ENCODE peak calls at places on chromosomes 13 and 19, in four cellular contexts. Q, D, S and A are unnamed samples.

GRCh38 chr19:2582984-2583956 is 107.3 kb downstream of the GADD45B start:
- DNase-seq in D (no peak), Q (no peak), S (no peak), A (no peak)

GRCh38 chr13:91216928-91217700 is 130.4 kb upstream of the MIR17HG start:
- DNase-seq in Q (no peak), S (no peak), D (no peak), A (peak; percentile 24)

GRCh38 chr13:99196466-99197256 is 4.0 kb upstream of the UBAC2 start:
- DNase-seq in D (no peak), Q (no peak), S (no peak), A (no peak)

GRCh38 chr13:25699056-25699455 is 327.3 kb downstream of the ATP8A2 start:
- DNase-seq in Q (no peak), D (peak; percentile 3), S (no peak), A (no peak)

GRCh38 chr13:107866666-107867623 is 348.4 kb downstream of the LIG4 start:
- DNase-seq in S (no peak), D (peak; percentile 90), Q (no peak), A (peak; percentile 44)

GRCh38 chr13:64154514-64154913 is 2738.9 kb upstream of the PCDH20 start:
- DNase-seq in S (no peak), Q (no peak), D (no peak), A (no peak)

GRCh38 chr13:97125051-97125809 is 96.9 kb upstream of the MBNL2 start:
- DNase-seq in Q (peak; percentile 17), S (peak; percentile 63), D (peak; percentile 20), A (peak; percentile 15)

GRCh38 chr13:41720839-41721561 is 239.9 kb downstream of the VWA8 start:
- DNase-seq in D (no peak), Q (no peak), S (no peak), A (no peak)

GRCh38 chr19:55344444-55344843 is 4.8 kb downstream of the KMT5C start:
- DNase-seq in S (no peak), D (no peak), Q (no peak), A (no peak)

GRCh38 chr13:113657851-113658741 is at the start of gene ATP4B:
- DNase-seq in S (no peak), D (no peak), Q (no peak), A (peak; percentile 7)

GRCh38 chr13:66329988-66330429 is 900.1 kb downstream of the PCDH9 start:
- DNase-seq in S (no peak), D (no peak), Q (no peak), A (no peak)

GRCh38 chr19:2602391-2603181 is 99.9 kb downstream of the GNG7 start:
- DNase-seq in D (no peak), S (no peak), Q (no peak), A (peak; percentile 72)

DNA sequence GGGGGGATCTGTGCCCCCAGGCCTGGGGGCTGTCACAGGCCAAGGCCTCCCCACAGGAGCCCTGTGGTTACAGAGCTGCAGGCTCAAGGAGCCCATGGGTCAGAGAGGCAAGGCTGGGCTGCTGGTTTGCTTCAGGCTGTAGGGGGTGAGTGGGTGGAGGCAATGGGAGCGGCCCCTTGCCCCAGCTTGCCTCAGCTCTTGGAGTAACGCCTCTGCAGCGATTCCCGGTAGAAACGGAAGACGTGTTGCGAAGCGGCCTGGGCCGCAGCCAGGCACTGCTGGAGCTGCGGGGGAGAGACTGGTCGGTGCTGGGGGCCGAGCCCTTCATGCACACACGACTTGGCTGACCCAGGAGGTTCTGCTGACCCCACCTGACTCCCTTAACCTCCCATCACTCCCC is 10.1 kb downstream of the TMEM91 start:
- DNase-seq in D (peak; percentile 25), Q (no peak), S (no peak), A (no peak)
- TF ChIP-seq SP1 in D (no peak), Q (no peak), S (no peak), A (no peak)

DNA sequence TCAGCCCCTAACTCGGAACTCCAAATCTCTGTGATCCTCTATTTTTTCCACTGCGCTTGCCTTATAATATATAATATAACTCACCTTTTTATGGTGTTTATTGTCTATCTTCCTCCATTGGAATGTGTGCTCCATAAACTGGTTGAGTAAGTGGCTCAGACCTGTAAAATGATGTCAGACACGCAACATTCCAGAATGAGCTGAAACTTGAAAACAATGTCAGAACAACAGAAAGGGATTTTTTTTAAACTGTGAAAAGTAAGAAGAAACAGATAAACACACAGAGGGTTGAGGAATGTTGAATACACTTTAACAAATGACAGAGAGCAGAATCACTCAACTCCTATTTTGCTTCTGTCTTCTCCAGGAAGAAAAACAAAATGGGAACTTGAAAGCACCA is 19.1 kb upstream of the FAM216B start:
- DNase-seq in D (no peak), Q (no peak), S (no peak), A (no peak)
- TF ChIP-seq ETV6 in D (no peak), Q (no peak), S (no peak), A (no peak)

DNA sequence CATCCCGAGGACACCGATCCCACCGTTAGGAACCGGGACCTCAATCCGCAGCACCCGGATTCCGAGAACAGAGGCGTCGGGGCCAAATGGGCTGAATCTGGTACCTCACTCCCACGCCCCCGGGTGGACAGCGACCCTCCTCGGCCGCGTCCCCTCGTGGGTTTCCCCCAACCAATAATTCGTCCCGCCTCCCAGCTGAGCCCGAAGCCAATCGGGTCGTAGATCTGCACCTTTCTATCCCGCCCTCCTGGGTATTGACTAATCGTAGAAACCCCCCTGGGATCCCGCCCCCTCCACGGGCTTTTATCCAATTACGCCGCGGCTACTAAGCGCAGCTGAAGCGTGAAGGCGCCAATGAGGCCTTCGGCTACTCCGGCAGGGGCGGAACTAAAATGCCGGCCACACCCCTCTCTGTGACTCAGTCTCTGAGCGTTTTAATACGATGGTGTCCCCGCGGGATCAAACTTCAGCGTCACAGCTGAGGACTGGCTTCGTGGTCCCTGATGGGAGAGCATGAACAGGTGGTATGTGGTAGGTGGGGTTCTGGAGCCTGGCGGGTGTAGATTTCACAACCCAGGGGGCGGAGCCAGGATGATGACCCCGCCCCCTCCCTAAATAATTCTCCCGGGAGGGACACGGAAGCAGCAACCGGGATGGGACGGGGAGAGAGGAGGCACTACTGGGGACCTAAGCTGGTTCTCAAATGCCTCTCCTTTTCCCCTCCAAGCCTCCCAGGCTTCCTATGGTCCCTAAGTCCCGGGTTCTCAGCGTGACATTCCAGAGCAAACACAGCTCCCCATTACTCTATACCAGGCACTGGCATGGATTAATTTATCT is at the start of the genes CCDC159 and TMEM205:
- DNase-seq in D (peak; percentile 99), S (peak; percentile 97), Q (peak; percentile 97), A (peak; percentile 99)
- TF ChIP-seq CTCF in D (peak; percentile 17), S (peak; percentile 21), Q (peak; percentile 58), A (no peak)

GRCh38 chr19:17497149-17497798 is 14.2 kb upstream of the PGLS start:
- DNase-seq in D (no peak), Q (no peak), S (no peak), A (peak; percentile 60)

GRCh38 chr19:17491287-17491686 is 20.2 kb upstream of the PGLS start:
- DNase-seq in Q (no peak), S (no peak), D (no peak), A (no peak)

GRCh38 chr19:17500447-17501198 is 10.8 kb upstream of the PGLS start:
- DNase-seq in S (no peak), D (no peak), Q (no peak), A (no peak)

GRCh38 chr19:17496337-17496997 is 15.0 kb upstream of the PGLS start:
- DNase-seq in S (peak; percentile 63), Q (peak; percentile 81), D (peak; percentile 90), A (peak; percentile 90)

DNA sequence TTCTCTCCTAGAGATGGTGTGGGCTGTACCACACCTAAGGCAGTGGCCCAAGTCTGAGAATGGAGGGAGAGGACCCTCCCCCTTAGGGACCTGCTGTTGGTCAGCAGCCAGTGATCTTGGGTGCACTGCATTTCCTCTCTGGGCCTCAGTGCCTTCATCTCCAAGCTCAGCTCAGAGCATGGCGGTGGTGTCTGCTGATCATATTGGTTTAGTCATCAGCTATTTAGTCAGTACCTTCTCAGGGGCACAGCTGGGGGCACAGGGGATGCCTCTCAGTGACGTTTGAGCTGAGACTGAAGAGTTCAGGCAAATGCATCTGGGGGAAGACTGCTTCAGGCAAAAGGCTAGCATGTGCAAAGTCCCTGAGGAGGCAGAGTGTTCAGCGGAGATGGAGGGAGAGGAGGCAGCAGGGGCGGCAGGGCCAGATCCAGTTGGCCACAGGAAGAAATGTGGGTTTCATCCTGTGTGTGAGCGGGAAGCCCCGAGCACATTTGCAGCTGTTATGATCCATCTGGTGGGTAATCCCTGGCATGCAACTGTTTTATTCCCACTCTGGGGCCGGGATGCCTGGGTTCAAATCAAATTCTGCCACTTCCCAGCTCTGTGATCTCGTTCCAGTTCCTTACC is 15.7 kb upstream of the PGLS start:
- DNase-seq in Q (no peak), S (no peak), D (no peak), A (no peak)
- TF ChIP-seq SP1 in Q (peak; percentile 17), S (no peak), D (no peak), A (no peak)

DNA sequence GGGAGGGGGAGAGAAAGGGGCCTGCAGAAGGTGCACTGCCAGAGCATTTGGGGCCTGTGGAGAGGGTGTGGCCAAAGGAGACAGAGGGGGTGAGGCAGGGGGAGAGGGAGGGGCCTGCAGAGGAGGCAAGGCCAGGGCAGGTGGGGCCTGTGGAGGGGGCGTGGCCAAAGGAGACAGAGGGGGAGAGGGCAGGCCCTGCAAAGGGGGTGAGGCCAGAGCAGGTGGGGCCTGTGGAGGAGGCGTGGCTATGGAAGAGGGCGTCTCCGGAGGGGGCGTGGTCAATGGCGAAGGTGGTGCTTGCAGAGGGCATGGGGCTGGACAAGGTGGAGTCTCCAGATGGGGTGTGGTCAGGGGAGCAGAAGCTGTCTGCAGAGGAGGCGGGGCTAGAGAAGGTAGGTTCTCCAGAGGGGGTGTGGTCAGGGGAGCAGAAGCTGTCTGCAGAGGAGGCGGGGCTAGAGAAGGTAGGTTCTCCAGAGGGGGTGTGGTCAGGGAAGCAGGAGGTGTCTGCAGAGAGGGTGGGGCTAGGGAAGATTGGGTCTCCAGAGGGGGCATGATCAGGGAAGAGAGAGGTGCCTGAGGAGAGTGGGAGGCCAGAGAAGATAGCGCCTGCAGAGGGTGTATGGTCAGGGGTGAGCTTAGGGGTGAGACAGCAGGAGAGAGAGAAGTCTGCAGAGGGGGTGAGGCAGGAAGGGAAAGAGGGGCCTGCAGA is 3.5 kb downstream of the PRR36 start:
- DNase-seq in S (no peak), D (peak; percentile 98), Q (peak; percentile 93), A (peak; percentile 95)
- TF ChIP-seq ETV6 in S (no peak), D (no peak), Q (no peak), A (no peak)

DNA sequence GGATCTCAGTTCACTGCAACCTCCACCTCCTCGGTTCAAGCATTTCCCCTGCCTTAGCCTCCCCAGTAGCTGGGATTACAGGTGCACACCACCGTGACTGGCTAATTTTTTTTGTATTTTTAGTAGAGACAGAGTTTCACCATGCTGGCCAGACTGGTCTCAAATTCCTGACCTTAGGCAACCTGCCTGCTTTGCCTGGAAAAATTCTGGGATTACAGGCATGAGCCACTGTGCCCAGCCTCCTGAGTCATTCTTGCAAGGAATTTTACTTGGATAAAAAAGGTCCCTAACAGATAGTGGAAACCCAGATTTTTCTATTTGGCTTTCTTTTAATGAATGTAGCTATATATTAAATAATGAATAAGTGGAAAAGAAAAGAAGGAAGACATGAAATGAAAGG is 449.9 kb upstream of the ATXN8OS start:
- DNase-seq in Q (no peak), D (no peak), S (no peak), A (no peak)
- TF ChIP-seq CTCF in Q (no peak), D (no peak), S (no peak), A (no peak)